ENCODE peak calls at places on chromosomes 7 and 10, in four cellular contexts. One of them, this sample, is unnamed.

GRCh38 chr10:1551636-1552338 is 185.5 kb downstream of the ADARB2 start:
- DNase-seq in heart right ventricle: no peak
- DNase-seq in NB4: no peak
- DNase-seq in natural killer cell: no peak
- DNase-seq in this sample: no peak

GRCh38 chr10:62205750-62206399 is 62.8 kb downstream of the RTKN2 start:
- DNase-seq in heart right ventricle: no peak
- DNase-seq in NB4: no peak
- DNase-seq in natural killer cell: no peak
- DNase-seq in this sample: no peak

GRCh38 chr7:128201067-128201689 is 39.9 kb upstream of the LEP start:
- DNase-seq in heart right ventricle: no peak
- DNase-seq in NB4: no peak
- DNase-seq in natural killer cell: no peak
- DNase-seq in this sample: no peak

GRCh38 chr7:42254217-42254616 is 17.2 kb upstream of the GLI3 start:
- DNase-seq in heart right ventricle: no peak
- DNase-seq in NB4: peak; percentile 65
- DNase-seq in natural killer cell: no peak
- DNase-seq in this sample: no peak

GRCh38 chr7:87128883-87129282 is 23.4 kb upstream of the DMTF1 start:
- DNase-seq in heart right ventricle: no peak
- DNase-seq in NB4: no peak
- DNase-seq in natural killer cell: no peak
- DNase-seq in this sample: no peak

GRCh38 chr7:134907639-134908038 is 78.7 kb upstream of the AGBL3 start:
- DNase-seq in heart right ventricle: no peak
- DNase-seq in NB4: no peak
- DNase-seq in natural killer cell: no peak
- DNase-seq in this sample: no peak

GRCh38 chr7:157469181-157470016 is 132.6 kb downstream of the DNAJB6 start:
- DNase-seq in heart right ventricle: no peak
- DNase-seq in NB4: no peak
- DNase-seq in natural killer cell: no peak
- DNase-seq in this sample: peak; percentile 82

GRCh38 chr10:17768957-17769356 is 17.0 kb downstream of the TMEM236 start:
- DNase-seq in heart right ventricle: no peak
- DNase-seq in NB4: no peak
- DNase-seq in natural killer cell: no peak
- DNase-seq in this sample: no peak

GRCh38 chr7:29308424-29308823 is 113.8 kb downstream of the CHN2 start:
- DNase-seq in heart right ventricle: no peak
- DNase-seq in NB4: no peak
- DNase-seq in natural killer cell: no peak
- DNase-seq in this sample: no peak

GRCh38 chr10:68406111-68406814 is 814 bp downstream of the RUFY2 start:
- DNase-seq in heart right ventricle: peak; percentile 20
- DNase-seq in NB4: peak; percentile 79
- DNase-seq in natural killer cell: peak; percentile 20
- DNase-seq in this sample: peak; percentile 88

GRCh38 chr7:74467876-74468275 is 14.2 kb downstream of the GTF2IRD1 start:
- DNase-seq in heart right ventricle: no peak
- DNase-seq in NB4: no peak
- DNase-seq in natural killer cell: no peak
- DNase-seq in this sample: no peak

GRCh38 chr10:26044123-26044749 is 110.2 kb downstream of the MYO3A start:
- DNase-seq in heart right ventricle: no peak
- DNase-seq in NB4: no peak
- DNase-seq in natural killer cell: no peak
- DNase-seq in this sample: no peak

GRCh38 chr7:29156798-29157461 is 10.6 kb upstream of the CPVL start:
- DNase-seq in heart right ventricle: no peak
- DNase-seq in NB4: no peak
- DNase-seq in natural killer cell: no peak
- DNase-seq in this sample: no peak

GRCh38 chr10:100826983-100827818 is 81.8 kb downstream of the PAX2 start:
- DNase-seq in heart right ventricle: no peak
- DNase-seq in NB4: peak; percentile 67
- DNase-seq in natural killer cell: peak; percentile 27
- DNase-seq in this sample: no peak
- TF ChIP-seq CTCF in heart right ventricle: no peak
- TF ChIP-seq CTCF in NB4: no peak
- TF ChIP-seq CTCF in natural killer cell: no peak
- TF ChIP-seq CTCF in this sample: peak; percentile 37

GRCh38 chr10:3784510-3785250 is at the start of gene KLF6:
- DNase-seq in heart right ventricle: no peak
- DNase-seq in NB4: no peak
- DNase-seq in natural killer cell: no peak
- DNase-seq in this sample: peak; percentile 90

GRCh38 chr10:3786295-3786981 is 1.4 kb upstream of the KLF6 start:
- DNase-seq in heart right ventricle: peak; percentile 60
- DNase-seq in NB4: no peak
- DNase-seq in natural killer cell: no peak
- DNase-seq in this sample: no peak

GRCh38 chr10:3787001-3787400 is 2.0 kb upstream of the KLF6 start:
- DNase-seq in heart right ventricle: no peak
- DNase-seq in NB4: no peak
- DNase-seq in natural killer cell: no peak
- DNase-seq in this sample: no peak

GRCh38 chr10:3785251-3785848 is 341 bp upstream of the KLF6 start:
- DNase-seq in heart right ventricle: peak; percentile 99
- DNase-seq in NB4: peak; percentile 93
- DNase-seq in natural killer cell: peak; percentile 100
- DNase-seq in this sample: peak; percentile 100

DNA sequence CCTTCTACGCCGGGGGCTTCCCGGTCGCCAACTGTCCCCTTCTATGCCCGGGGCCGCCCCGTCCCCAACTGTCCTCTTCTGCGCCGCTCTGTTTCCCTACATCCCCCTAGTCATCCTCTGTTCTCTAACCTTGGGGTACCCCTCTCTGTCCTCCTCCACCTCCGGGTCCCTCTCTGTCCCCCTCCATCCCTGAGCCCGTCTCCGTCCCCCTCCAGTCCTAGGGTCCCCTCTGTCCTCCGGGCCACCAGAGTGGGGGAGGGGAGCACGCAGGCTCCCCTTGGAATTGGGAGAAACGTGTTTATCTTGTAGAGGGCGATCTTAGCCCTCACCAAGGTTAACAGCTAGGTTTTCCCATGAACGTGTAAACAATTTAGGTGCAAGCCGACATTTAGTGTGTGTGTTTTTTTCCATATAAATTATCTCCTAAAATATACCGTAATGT is 861 bp upstream of the KLF6 start:
- DNase-seq in heart right ventricle: peak; percentile 53
- DNase-seq in NB4: no peak
- DNase-seq in natural killer cell: peak; percentile 54
- DNase-seq in this sample: no peak
- TF ChIP-seq CTCF in heart right ventricle: no peak
- TF ChIP-seq CTCF in NB4: no peak
- TF ChIP-seq CTCF in natural killer cell: no peak
- TF ChIP-seq CTCF in this sample: no peak

GRCh38 chr10:29241925-29242324 is 46.9 kb upstream of the LYZL1 start:
- DNase-seq in heart right ventricle: no peak
- DNase-seq in NB4: no peak
- DNase-seq in natural killer cell: no peak
- DNase-seq in this sample: peak; percentile 3

GRCh38 chr10:29245476-29245875 is 43.4 kb upstream of the LYZL1 start:
- DNase-seq in heart right ventricle: no peak
- DNase-seq in NB4: peak; percentile 2
- DNase-seq in natural killer cell: no peak
- DNase-seq in this sample: peak; percentile 34

GRCh38 chr10:29244978-29245377 is 43.9 kb upstream of the LYZL1 start:
- DNase-seq in heart right ventricle: no peak
- DNase-seq in NB4: no peak
- DNase-seq in natural killer cell: no peak
- DNase-seq in this sample: peak; percentile 11

GRCh38 chr10:29243061-29243460 is 45.8 kb upstream of the LYZL1 start:
- DNase-seq in heart right ventricle: no peak
- DNase-seq in NB4: no peak
- DNase-seq in natural killer cell: no peak
- DNase-seq in this sample: peak; percentile 15

DNA sequence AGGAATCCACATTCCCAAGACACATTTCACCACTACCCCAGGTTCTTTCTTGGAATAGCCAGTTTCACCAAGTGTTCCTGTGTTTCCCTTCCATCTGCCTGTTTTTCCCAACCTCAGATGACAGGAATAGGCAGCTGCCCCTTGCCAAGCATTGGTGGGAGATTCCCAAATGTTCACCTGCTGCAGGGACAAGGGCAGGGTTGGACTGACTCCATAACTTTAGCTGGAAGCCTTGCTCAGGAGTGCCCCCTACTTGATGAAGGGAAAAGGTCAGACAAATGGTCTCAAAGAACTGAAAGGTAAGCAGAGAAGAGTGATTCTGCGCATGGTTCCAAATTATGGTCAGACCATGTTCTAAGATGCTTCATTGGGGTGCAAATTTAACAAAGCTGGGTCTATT is 45.1 kb upstream of the LYZL1 start:
- DNase-seq in heart right ventricle: no peak
- DNase-seq in NB4: no peak
- DNase-seq in natural killer cell: no peak
- DNase-seq in this sample: no peak
- TF ChIP-seq CTCF in heart right ventricle: no peak
- TF ChIP-seq CTCF in NB4: no peak
- TF ChIP-seq CTCF in natural killer cell: no peak
- TF ChIP-seq CTCF in this sample: peak; percentile 29

DNA sequence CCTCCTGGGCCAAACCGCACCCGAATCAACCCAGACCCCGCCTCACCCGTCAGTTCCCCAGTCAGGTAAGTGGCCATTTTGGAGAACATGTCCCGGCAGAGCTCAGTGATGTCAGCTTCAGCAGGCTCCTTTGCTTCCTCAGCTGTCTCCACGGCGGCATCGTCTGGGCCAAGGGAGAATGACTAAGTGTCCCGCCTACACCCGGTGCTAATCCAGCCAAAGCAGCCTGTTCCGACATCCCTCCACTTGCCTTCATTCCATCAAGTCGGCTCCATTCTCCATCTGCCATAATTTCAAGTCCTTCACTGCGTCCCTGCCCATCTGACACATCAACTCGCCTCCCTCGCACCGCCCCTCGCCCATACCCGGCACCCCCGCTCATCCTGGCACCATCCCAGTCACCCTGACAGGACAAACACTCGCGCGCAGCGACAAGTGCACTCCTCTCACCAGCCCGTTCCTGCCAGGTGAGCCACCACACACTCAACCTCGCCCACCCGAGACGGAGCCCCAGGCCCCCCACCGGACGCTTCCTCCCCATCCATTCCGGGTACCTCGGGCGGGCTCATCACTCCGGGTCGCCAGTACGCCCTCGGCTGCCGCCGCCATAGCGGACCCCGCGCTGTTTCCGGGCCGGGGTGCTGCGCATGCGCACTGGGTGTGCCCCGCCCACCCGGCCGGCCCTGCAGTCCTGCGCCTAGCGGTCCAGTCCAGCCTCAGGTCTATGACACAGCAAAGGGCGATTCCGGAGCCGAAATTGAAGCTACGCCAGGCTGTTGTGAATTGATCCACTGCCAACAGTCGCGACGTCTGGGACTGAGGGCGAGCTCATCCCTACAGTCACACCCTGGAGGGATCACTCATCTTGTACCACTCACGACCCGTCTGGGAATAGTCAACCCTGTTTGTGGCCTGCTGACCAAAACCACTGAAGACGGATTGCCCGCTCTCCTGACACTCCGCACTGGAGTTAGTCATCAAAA is at the start of gene BLOC1S2:
- DNase-seq in heart right ventricle: peak; percentile 84
- DNase-seq in NB4: peak; percentile 88
- DNase-seq in natural killer cell: peak; percentile 87
- DNase-seq in this sample: peak; percentile 98
- TF ChIP-seq CTCF in heart right ventricle: no peak
- TF ChIP-seq CTCF in NB4: no peak
- TF ChIP-seq CTCF in natural killer cell: no peak
- TF ChIP-seq CTCF in this sample: no peak

GRCh38 chr10:102710604-102711003 is 3.6 kb downstream of the ARL3 start:
- DNase-seq in heart right ventricle: no peak
- DNase-seq in NB4: no peak
- DNase-seq in natural killer cell: no peak
- DNase-seq in this sample: peak; percentile 17
- TF ChIP-seq CTCF in heart right ventricle: no peak
- TF ChIP-seq CTCF in NB4: no peak
- TF ChIP-seq CTCF in natural killer cell: no peak
- TF ChIP-seq CTCF in this sample: peak; percentile 15

GRCh38 chr10:93718937-93719725 is 16.7 kb upstream of the FRA10AC1 start:
- DNase-seq in heart right ventricle: no peak
- DNase-seq in NB4: peak; percentile 80
- DNase-seq in natural killer cell: no peak
- DNase-seq in this sample: no peak
- TF ChIP-seq CTCF in heart right ventricle: no peak
- TF ChIP-seq CTCF in NB4: no peak
- TF ChIP-seq CTCF in natural killer cell: no peak
- TF ChIP-seq CTCF in this sample: no peak

GRCh38 chr10:125370578-125370977 is 210.2 kb upstream of the CTBP2 start:
- DNase-seq in heart right ventricle: no peak
- DNase-seq in NB4: no peak
- DNase-seq in natural killer cell: no peak
- DNase-seq in this sample: no peak
- TF ChIP-seq CTCF in heart right ventricle: no peak
- TF ChIP-seq CTCF in NB4: no peak
- TF ChIP-seq CTCF in natural killer cell: no peak
- TF ChIP-seq CTCF in this sample: no peak

This sample was measured in osteocyte.